ENCODE peak calls at places on chromosomes 4 and X, in eight cellular contexts. R, O, T, C, N, E, D and J are unnamed samples.

GRCh38 chr4:174828845-174829701 is at the start of gene GLRA3:
- DNase-seq in R (peak), O (peak), T (peak), C (peak), N (peak), E (no peak), D (no peak), J (no peak)

GRCh38 chr4:102493794-102494193 is 7.4 kb upstream of the NFKB1 start:
- DNase-seq in R (no peak), O (no peak), T (peak), C (no peak), N (no peak), E (no peak), D (no peak), J (no peak)

GRCh38 chr4:170005472-170005871 is 20.7 kb downstream of the MFAP3L start:
- DNase-seq in R (no peak), O (no peak), T (no peak), C (no peak), N (no peak), E (no peak), D (no peak), J (no peak)

GRCh38 chrX:114344756-114345155 is 239.1 kb upstream of the HTR2C start:
- DNase-seq in R (no peak), O (peak), T (peak), C (no peak), N (no peak), E (peak), D (peak), J (no peak)

GRCh38 chr4:126230244-126230643 is 915.5 kb downstream of the FAT4 start:
- DNase-seq in R (no peak), O (peak), T (no peak), C (no peak), N (no peak), E (no peak), D (no peak), J (no peak)

GRCh38 chr4:112343330-112343729 is 46.2 kb downstream of the ALPK1 start:
- DNase-seq in R (no peak), O (peak), T (peak), C (no peak), N (no peak), E (no peak), D (no peak), J (no peak)

GRCh38 chr4:81577392-81577791 is 105.7 kb upstream of the RASGEF1B start:
- DNase-seq in R (no peak), O (no peak), T (no peak), C (no peak), N (no peak), E (no peak), D (no peak), J (no peak)

GRCh38 chr4:102696763-102697162 is 64.0 kb downstream of the MANBA start:
- DNase-seq in R (no peak), O (no peak), T (no peak), C (no peak), N (no peak), E (no peak), D (peak), J (no peak)

GRCh38 chr4:87864321-87864720 is 31.6 kb downstream of the MEPE start:
- DNase-seq in R (no peak), O (no peak), T (no peak), C (no peak), N (no peak), E (no peak), D (no peak), J (no peak)

GRCh38 chr4:108881190-108881589 is 118.3 kb upstream of the ETNPPL start:
- DNase-seq in R (no peak), O (peak), T (no peak), C (no peak), N (peak), E (peak), D (peak), J (no peak)

GRCh38 chrX:111180750-111181240 is 84.8 kb downstream of the PAK3 start:
- DNase-seq in R (no peak), O (no peak), T (peak), C (no peak), N (no peak), E (no peak), D (no peak), J (no peak)

GRCh38 chr4:40334591-40335507 is at the start of gene CHRNA9:
- DNase-seq in R (no peak), O (no peak), T (no peak), C (no peak), N (no peak), E (no peak), D (no peak), J (no peak)